ENCODE peak calls at places on chromosomes 13 and 19, in five cellular contexts. P is Karpas-422, H is MM.1S, V is GM23248, M is SK-N-SH. R is an unnamed sample.

GRCh38 chr19:44890366-44891015 is 563 bp upstream of the TOMM40 start:
- DNase-seq in M (peak; percentile 90), H (peak; percentile 100), P (peak; percentile 100), V (peak; percentile 99), R (peak; percentile 100)

GRCh38 chr13:109393045-109393444 is 393.3 kb downstream of the IRS2 start:
- DNase-seq in M (no peak), P (no peak), H (no peak), V (no peak), R (no peak)

GRCh38 chr19:33530261-33530660 is 8.7 kb upstream of the PEPD start:
- DNase-seq in P (no peak), H (no peak), V (no peak), M (no peak), R (no peak)

GRCh38 chr13:67123165-67123564 is 107.0 kb downstream of the PCDH9 start:
- DNase-seq in M (no peak), P (no peak), V (no peak), H (no peak), R (peak; percentile 31)

GRCh38 chr19:28746486-28746885 is 466.5 kb downstream of the UQCRFS1 start:
- DNase-seq in V (peak; percentile 14), M (no peak), P (no peak), H (no peak), R (no peak)

GRCh38 chr13:113928701-113929627 is 44.9 kb downstream of the C13orf46 start:
- DNase-seq in P (no peak), V (peak; percentile 92), M (peak; percentile 74), H (no peak), R (no peak)

GRCh38 chr19:33646306-33646705 is 24.6 kb downstream of the CHST8 start:
- DNase-seq in H (peak; percentile 77), M (no peak), V (no peak), P (no peak), R (no peak)

GRCh38 chr13:51449018-51449417 is 3.8 kb downstream of the INTS6 start:
- DNase-seq in H (no peak), V (no peak), P (no peak), M (no peak), R (no peak)

GRCh38 chr13:30148171-30148754 is 159.1 kb downstream of the KATNAL1 start:
- DNase-seq in P (no peak), M (no peak), H (peak; percentile 38), V (no peak), R (peak; percentile 17)

GRCh38 chr19:12766051-12766521 is 9.3 kb downstream of the HOOK2 start:
- DNase-seq in V (peak; percentile 83), M (no peak), P (no peak), H (peak; percentile 65), R (peak; percentile 77)

GRCh38 chr19:30236587-30236986 is 135.6 kb upstream of the ZNF536 start:
- DNase-seq in M (no peak), V (no peak), H (no peak), P (no peak), R (no peak)

GRCh38 chr13:66831317-66831716 is 398.8 kb downstream of the PCDH9 start:
- DNase-seq in V (no peak), P (peak; percentile 43), M (no peak), H (peak; percentile 14), R (peak; percentile 60)

GRCh38 chr19:41311072-41311471 is 1.1 kb downstream of the CCDC97 start:
- DNase-seq in P (no peak), H (no peak), M (no peak), V (peak; percentile 46), R (no peak)

GRCh38 chr19:11064831-11065303 is 24.4 kb upstream of the LDLR start:
- DNase-seq in P (no peak), V (peak; percentile 54), H (no peak), M (no peak), R (no peak)

GRCh38 chr13:98157609-98158008 is 14.7 kb downstream of the FARP1 start:
- DNase-seq in H (no peak), V (no peak), P (no peak), M (no peak), R (no peak)

GRCh38 chr13:79776538-79776937 is 295.6 kb downstream of the NDFIP2 start:
- DNase-seq in M (no peak), H (no peak), V (peak; percentile 47), P (no peak), R (no peak)

GRCh38 chr13:94228781-94229180 is 250.7 kb downstream of the DCT start:
- DNase-seq in M (no peak), V (no peak), H (no peak), P (peak; percentile 17), R (no peak)

GRCh38 chr19:31408460-31409124 is 59.4 kb upstream of the TSHZ3 start:
- DNase-seq in M (no peak), H (no peak), P (no peak), V (peak; percentile 90), R (no peak)
- H3K9me2 ChIP-seq in M (no peaks in the 10 kb centered on the region), H (no peaks in the 10 kb centered on the region), P (no peaks in the 10 kb centered on the region), V (no peaks in the 10 kb centered on the region), R (no peaks in the 10 kb centered on the region)

GRCh38 chr19:6250909-6251308 is 28.9 kb downstream of the MLLT1 start:
- DNase-seq in H (no peak), M (no peak), P (no peak), V (no peak), R (no peak)

GRCh38 chr19:6250024-6250605 is 29.7 kb downstream of the MLLT1 start:
- DNase-seq in M (no peak), P (no peak), V (peak; percentile 83), H (no peak), R (no peak)

GRCh38 chr19:6249296-6249695 is 30.5 kb downstream of the MLLT1 start:
- DNase-seq in H (no peak), M (no peak), P (no peak), V (no peak), R (peak; percentile 24)

GRCh38 chr19:6253886-6254285 is 25.9 kb downstream of the MLLT1 start:
- DNase-seq in P (no peak), V (no peak), H (no peak), M (no peak), R (no peak)

DNA sequence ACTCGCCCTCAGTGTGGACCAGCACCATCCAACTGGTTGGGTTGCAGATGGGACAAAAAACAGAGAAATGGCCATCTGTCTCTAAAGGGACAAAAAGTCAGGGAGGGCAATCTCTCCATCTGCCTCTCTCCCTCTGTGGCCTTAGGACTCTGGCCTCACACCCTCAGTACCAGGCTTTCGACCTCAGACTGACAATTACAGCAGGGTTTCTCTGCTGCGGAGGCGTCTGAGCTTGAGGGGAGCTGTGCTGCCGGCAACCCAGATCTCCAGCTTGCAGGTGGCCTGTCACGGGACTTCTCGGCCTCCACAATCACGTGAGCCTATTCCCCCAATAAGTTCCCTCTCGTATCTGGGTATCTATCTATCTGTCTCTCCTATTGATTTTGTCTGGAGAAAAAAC is 27.7 kb downstream of the MLLT1 start:
- DNase-seq in V (no peak), M (no peak), P (no peak), H (no peak), R (no peak)
- H3K9me2 ChIP-seq in V (no peaks in the 10 kb centered on the region), M (no peaks in the 10 kb centered on the region), P (no peaks in the 10 kb centered on the region), H (no peaks in the 10 kb centered on the region), R (no peaks in the 10 kb centered on the region)

DNA sequence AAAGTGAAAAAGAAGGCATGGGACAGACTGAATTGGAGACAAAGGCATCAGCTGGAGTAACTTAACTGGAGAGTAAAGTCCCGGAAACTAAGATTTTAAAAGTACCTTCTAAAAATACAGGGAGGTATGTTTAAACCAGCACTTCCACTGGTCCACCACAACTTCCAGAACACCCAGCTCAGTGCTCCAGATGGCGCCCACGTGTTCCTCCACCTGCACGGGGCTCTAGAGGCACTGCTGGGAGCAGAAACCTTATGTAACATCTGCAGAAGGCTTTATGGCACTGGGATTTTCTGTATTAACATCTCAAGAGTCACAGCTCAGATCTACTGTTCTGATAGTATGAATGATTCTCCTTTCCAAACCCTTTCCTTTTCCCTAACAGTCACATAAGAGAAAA is 252.1 kb downstream of the DCLK1 start:
- DNase-seq in P (no peak), V (no peak), H (peak; percentile 28), M (no peak), R (no peak)
- H3K9me2 ChIP-seq in P (no peaks in the 10 kb centered on the region), V (no peaks in the 10 kb centered on the region), H (no peaks in the 10 kb centered on the region), M (no peaks in the 10 kb centered on the region), R (no peaks in the 10 kb centered on the region)

GRCh38 chr19:3028305-3029069 is 593 bp downstream of the TLE2 start:
- DNase-seq in V (no peak), P (no peak), H (no peak), M (no peak), R (no peak)
- H3K9me2 ChIP-seq in V (no peaks in the 10 kb centered on the region), P (no peaks in the 10 kb centered on the region), H (no peaks in the 10 kb centered on the region), M (no peaks in the 10 kb centered on the region), R (no peaks in the 10 kb centered on the region)

DNA sequence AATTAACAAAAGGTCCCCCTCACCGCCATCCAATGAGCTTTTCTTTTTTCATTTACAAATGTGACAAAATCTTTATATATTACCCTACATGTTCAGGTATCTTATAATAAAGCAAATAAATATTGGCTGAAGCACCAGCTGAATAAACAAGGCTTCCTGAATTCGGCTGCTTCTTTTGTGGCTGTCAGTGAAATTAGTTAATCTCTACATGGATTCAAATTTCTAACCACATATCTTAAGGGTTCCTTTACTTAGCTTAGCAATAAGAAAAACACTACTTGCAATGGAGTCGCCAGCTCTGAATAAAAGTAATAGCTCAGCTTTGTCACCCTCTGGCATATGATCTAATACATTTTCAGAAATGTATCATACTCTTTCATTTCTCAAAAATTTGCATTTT is 104.3 kb downstream of the CCNA1 start:
- DNase-seq in H (no peak), M (no peak), P (no peak), V (no peak), R (no peak)
- H3K9me2 ChIP-seq in H (no peaks in the 10 kb centered on the region), M (no peaks in the 10 kb centered on the region), P (no peaks in the 10 kb centered on the region), V (no peaks in the 10 kb centered on the region), R (no peaks in the 10 kb centered on the region)

DNA sequence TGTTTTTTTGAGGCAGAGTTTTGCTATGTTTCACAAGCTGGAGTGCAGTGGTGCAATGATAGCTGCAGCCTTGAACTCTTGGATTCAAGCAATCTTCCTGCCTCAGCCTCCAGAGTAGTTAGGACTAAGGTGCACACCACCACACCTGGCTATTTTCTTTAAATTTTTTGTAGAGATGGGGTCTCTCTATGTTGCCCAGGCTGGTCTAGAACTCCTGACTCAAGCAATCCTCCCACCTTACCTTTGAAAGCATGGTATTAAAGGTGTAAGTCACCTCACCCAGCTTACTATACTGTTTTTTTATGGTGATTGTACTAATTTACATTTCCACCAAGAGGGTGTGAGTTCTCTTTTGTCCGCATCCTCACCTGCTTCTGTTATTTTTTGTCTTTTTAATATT is 110.0 kb downstream of the FREM2 start:
- DNase-seq in M (no peak), P (no peak), H (no peak), V (no peak), R (no peak)
- H3K9me2 ChIP-seq in M (no peaks in the 10 kb centered on the region), P (peaks cover 6% of the 10 kb centered on the region), H (no peaks in the 10 kb centered on the region), V (no peaks in the 10 kb centered on the region), R (no peaks in the 10 kb centered on the region)

R was measured in OCI-LY7.